ENCODE peak calls at places on chromosomes 11 and 22, in four cellular contexts. M is cardiac muscle cell, X is PC-9, O is GM12878. H is an unnamed sample. For H3K9me3, the result is how much of the 10 kb centered on the place peaks cover.

GRCh38 chr22:35681454-35682050 is 33.3 kb downstream of the APOL6 start:
- DNase-seq in M (no peak), X (no peak), O (no peak), H (no peak)

GRCh38 chr11:120527111-120527748 is 15.7 kb downstream of the GRIK4 start:
- DNase-seq in O (no peak), X (no peak), M (no peak), H (no peak)

GRCh38 chr11:20158597-20159257 is 1.5 kb downstream of the DBX1 start:
- DNase-seq in O (no peak), M (peak), X (peak), H (peak)

GRCh38 chr22:23217171-23218052 is 37.1 kb downstream of the BCR start:
- DNase-seq in M (no peak), X (no peak), O (no peak), H (no peak)

GRCh38 chr11:113091578-113091844 is 130.3 kb downstream of the NCAM1 start:
- DNase-seq in M (no peak), X (no peak), O (no peak), H (no peak)

GRCh38 chr22:49521787-49522224 is 305.9 kb downstream of the BRD1 start:
- DNase-seq in O (no peak), X (no peak), M (no peak), H (no peak)

GRCh38 chr11:23021287-23021863 is 161.1 kb upstream of the CCDC179 start:
- DNase-seq in M (peak), O (no peak), X (peak), H (peak)

GRCh38 chr22:34236527-34236926 is 316.3 kb upstream of the LARGE1 start:
- DNase-seq in X (no peak), M (no peak), O (no peak), H (no peak)

DNA sequence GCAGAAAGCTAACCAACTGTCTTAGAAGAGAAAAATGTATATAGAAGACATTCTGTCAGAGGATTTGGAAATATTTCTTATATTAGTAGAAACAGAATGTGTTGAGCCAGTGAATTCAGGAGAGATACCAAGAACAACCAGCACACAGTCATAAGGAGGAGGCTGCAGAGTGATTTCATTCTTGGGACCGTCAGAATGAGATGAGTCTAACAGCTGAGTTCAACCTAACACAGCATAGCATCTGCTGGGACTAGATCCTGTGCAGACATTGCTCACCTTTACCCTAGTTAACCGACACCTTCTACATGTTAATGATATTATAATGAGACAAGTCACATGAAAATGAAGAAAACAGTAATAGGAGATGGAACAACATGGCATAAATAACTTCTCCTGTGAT is 85.5 kb downstream of the XRRA1 start:
- DNase-seq in M (no peak), O (no peak), X (no peak), H (no peak)
- H3K9me3 ChIP-seq in M (under half), O (under half), X (under half), H (under half)

DNA sequence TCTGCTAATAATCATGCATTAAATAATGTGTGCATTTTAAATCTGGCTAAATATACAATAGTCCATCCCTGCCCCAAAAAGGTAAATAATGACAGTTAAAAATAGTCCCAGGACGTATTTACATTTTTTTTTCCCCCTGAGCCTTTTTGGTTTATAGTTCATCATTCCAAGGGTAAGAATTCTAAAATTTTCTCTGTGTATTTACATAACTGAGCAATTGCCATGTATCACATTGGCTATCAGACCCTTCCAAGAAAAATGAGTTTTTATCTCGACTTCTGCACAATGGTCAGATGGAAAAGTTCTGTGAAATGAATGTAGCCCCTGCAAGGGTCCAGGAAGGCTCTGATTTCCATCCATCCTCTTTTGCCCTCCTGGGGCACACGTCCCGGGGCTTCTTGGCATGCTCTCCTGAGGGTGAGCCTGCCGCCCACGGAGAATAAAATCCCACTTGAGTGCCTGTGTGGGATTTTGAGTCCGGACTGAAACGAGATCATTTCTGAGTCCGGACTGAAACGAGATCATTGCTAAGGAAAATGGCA is 94.1 kb upstream of the ANO1 start:
- DNase-seq in O (no peak), X (no peak), M (no peak), H (no peak)
- H3K27ac ChIP-seq in O (no peak), X (no peak), M (no peak), H (no peak)

DNA sequence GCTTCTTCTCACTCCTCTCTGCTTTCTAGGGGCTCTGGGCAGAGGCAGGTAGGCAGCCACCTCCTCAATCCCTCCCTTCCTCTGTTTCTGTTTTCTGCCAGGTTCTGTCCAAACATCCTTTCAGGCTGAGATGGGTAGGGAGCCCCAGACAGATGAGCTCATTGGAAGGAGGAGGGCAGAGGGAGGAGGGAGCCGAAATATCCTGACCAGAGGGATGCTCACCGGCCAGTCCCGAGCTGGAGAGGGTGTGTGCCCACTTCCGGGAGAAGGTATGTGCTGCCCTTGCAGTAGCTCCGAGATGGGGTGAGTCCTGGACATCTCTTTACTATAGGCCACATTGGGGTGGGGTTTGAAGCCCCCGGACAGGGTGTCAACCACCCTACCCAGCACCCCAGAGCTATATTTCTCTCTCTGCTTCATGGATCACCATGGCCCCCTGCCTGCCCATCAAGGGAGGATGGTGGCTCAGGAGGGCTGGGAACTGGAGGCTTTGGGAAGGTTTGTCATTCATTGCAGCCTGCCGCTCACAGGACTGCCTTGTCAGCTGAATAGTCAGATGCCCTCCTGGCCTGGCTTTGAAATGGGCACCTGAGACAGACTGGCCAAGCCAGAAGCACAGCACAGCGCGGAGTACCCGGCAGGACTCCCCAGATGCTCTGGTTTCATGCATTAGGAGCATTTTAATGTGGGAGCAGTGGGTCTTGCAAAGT is 4.7 kb upstream of the SCN4B start:
- DNase-seq in O (no peak), M (no peak), X (no peak), H (no peak)
- H3K9me3 ChIP-seq in O (under half), M (under half), X (under half), H (under half)

GRCh38 chr22:46452195-46453005 is 85.0 kb downstream of the CELSR1 start:
- DNase-seq in X (no peak), O (no peak), M (no peak), H (no peak)
- H3K27ac ChIP-seq in X (peak), O (no peak), M (no peak), H (no peak)